ENCODE peak calls at places on chromosomes 6 and 20, in seven cellular contexts. F, G, M, N, J, L and R are unnamed samples.

GRCh38 chr6:26187981-26188635 is 100.9 kb downstream of the HFE start:
- DNase-seq in J (no peak), N (peak; percentile 55), M (peak; percentile 40), F (no peak), L (peak; percentile 81), G (no peak), R (no peak)

GRCh38 chr6:136640132-136640915 is 90.1 kb upstream of the MAP7 start:
- DNase-seq in J (no peak), M (no peak), L (no peak), G (peak; percentile 29), F (no peak), N (no peak), R (no peak)

GRCh38 chr6:83536034-83536646 is 23.8 kb downstream of the PRSS35 start:
- DNase-seq in M (peak; percentile 35), F (no peak), L (peak; percentile 70), N (no peak), J (peak; percentile 34), G (peak; percentile 48), R (no peak)

GRCh38 chr6:150631283-150631981 is 31.7 kb downstream of the PLEKHG1 start:
- DNase-seq in L (peak; percentile 46), G (no peak), J (no peak), M (no peak), N (no peak), F (no peak), R (no peak)

GRCh38 chr20:33719277-33719988 is 677 bp downstream of the PXMP4 start:
- DNase-seq in M (no peak), G (no peak), N (no peak), L (no peak), F (no peak), J (no peak), R (no peak)

GRCh38 chr6:52155791-52156576 is 30.2 kb upstream of the IL17A start:
- DNase-seq in F (peak; percentile 52), J (no peak), N (no peak), M (no peak), G (no peak), L (no peak), R (no peak)

GRCh38 chr6:43963203-43963602 is 164.0 kb downstream of the MRPL14 start:
- DNase-seq in L (no peak), G (no peak), N (no peak), F (no peak), M (no peak), J (no peak), R (no peak)

GRCh38 chr20:24670981-24671380 is 201.6 kb downstream of the SYNDIG1 start:
- DNase-seq in N (no peak), L (no peak), G (no peak), J (no peak), F (no peak), M (no peak), R (no peak)

GRCh38 chr6:71457883-71458282 is 169.3 kb downstream of the OGFRL1 start:
- DNase-seq in J (no peak), F (no peak), G (no peak), N (no peak), L (peak; percentile 80), M (no peak), R (no peak)

GRCh38 chr6:143677891-143678737 is at the start of gene PHACTR2:
- DNase-seq in G (peak; percentile 85), L (no peak), J (peak; percentile 24), M (peak; percentile 40), F (peak; percentile 63), N (no peak), R (no peak)

GRCh38 chr6:155123520-155123919 is 128.4 kb downstream of the TIAM2 start:
- DNase-seq in L (no peak), N (no peak), M (no peak), G (no peak), J (no peak), F (no peak), R (no peak)

GRCh38 chr6:5559651-5560050 is 298.3 kb downstream of the FARS2 start:
- DNase-seq in G (no peak), J (no peak), L (no peak), N (no peak), F (no peak), M (no peak), R (no peak)

GRCh38 chr20:63973636-63974401 is 4.1 kb upstream of the ZNF512B start:
- DNase-seq in J (peak; percentile 79), G (peak; percentile 94), F (peak; percentile 66), L (peak; percentile 79), M (peak; percentile 86), N (peak; percentile 22), R (no peak)

GRCh38 chr6:27847706-27848105 is 64.5 kb downstream of the OR2B2 start:
- DNase-seq in M (no peak), J (no peak), N (no peak), G (no peak), F (no peak), L (no peak), R (no peak)

GRCh38 chr6:105304366-105304765 is 98.5 kb downstream of the PREP start:
- DNase-seq in F (no peak), N (no peak), M (no peak), L (no peak), G (no peak), J (no peak), R (no peak)

GRCh38 chr6:170173416-170173990 is 117.4 kb downstream of the DLL1 start:
- DNase-seq in N (no peak), J (no peak), F (no peak), L (no peak), G (no peak), M (no peak), R (no peak)

GRCh38 chr20:18750735-18751134 is 62.8 kb upstream of the SCP2D1 start:
- DNase-seq in J (no peak), N (peak; percentile 54), F (no peak), G (no peak), M (no peak), L (no peak), R (no peak)

GRCh38 chr6:79536615-79536968 is 638 bp downstream of the LCA5 start:
- DNase-seq in L (peak; percentile 4), N (no peak), M (no peak), G (peak; percentile 12), F (no peak), J (no peak), R (no peak)

GRCh38 chr6:2738373-2738979 is 12.2 kb downstream of the MYLK4 start:
- DNase-seq in G (peak; percentile 68), L (peak; percentile 71), N (peak; percentile 61), M (peak; percentile 56), J (peak; percentile 39), F (peak; percentile 60), R (no peak)

GRCh38 chr6:6834356-6835342 is 246.1 kb downstream of the LY86 start:
- DNase-seq in M (no peak), J (no peak), G (no peak), N (peak; percentile 77), F (no peak), L (peak; percentile 62), R (no peak)

GRCh38 chr6:38387994-38388393 is 251.7 kb downstream of the BTBD9 start:
- DNase-seq in M (no peak), L (no peak), G (no peak), F (no peak), N (no peak), J (no peak), R (no peak)

GRCh38 chr20:38918172-38918571 is 8.0 kb upstream of the FAM83D start:
- DNase-seq in F (no peak), G (no peak), N (no peak), J (no peak), L (no peak), M (no peak), R (no peak)

GRCh38 chr6:35305117-35305516 is 7.5 kb downstream of the DEF6 start:
- DNase-seq in M (no peak), F (no peak), J (no peak), N (no peak), L (peak; percentile 37), G (no peak), R (no peak)

GRCh38 chr20:8788275-8788674 is 280.6 kb upstream of the PLCB4 start:
- DNase-seq in M (no peak), J (no peak), L (no peak), N (no peak), F (no peak), G (no peak), R (no peak)

GRCh38 chr6:6699741-6700367 is 111.3 kb downstream of the LY86 start:
- DNase-seq in F (no peak), J (no peak), G (peak; percentile 90), L (peak; percentile 74), M (no peak), N (peak; percentile 98), R (no peak)

GRCh38 chr6:85418059-85418458 is 31.8 kb upstream of the NT5E start:
- DNase-seq in F (no peak), N (no peak), J (no peak), L (no peak), M (no peak), G (peak; percentile 44), R (no peak)

GRCh38 chr6:125586605-125587004 is 162.8 kb upstream of the HEY2 start:
- DNase-seq in M (no peak), F (no peak), N (no peak), J (no peak), G (no peak), L (no peak), R (no peak)

GRCh38 chr6:44232676-44233559 is 9.5 kb downstream of the SLC29A1 start:
- DNase-seq in G (no peak), M (no peak), N (no peak), J (no peak), F (no peak), L (no peak), R (no peak)

GRCh38 chr20:36085686-36086267 is 68.8 kb upstream of the EPB41L1 start:
- DNase-seq in M (no peak), L (no peak), J (no peak), F (no peak), N (no peak), G (peak; percentile 60), R (no peak)

GRCh38 chr6:38522322-38522721 is 117.4 kb downstream of the BTBD9 start:
- DNase-seq in J (no peak), N (no peak), M (no peak), L (no peak), G (peak; percentile 58), F (no peak), R (no peak)

GRCh38 chr6:139925894-139926641 is 551.6 kb upstream of the CITED2 start:
- DNase-seq in F (no peak), G (no peak), L (no peak), N (no peak), M (no peak), J (no peak), R (no peak)

GRCh38 chr6:72386324-72386723 is 235.5 kb upstream of the KCNQ5 start:
- DNase-seq in M (no peak), F (no peak), N (no peak), J (no peak), G (no peak), L (no peak), R (no peak)

GRCh38 chr6:71336901-71337300 is 48.3 kb downstream of the OGFRL1 start:
- DNase-seq in N (no peak), G (no peak), L (no peak), J (no peak), F (no peak), M (no peak), R (no peak)

GRCh38 chr20:51678041-51678697 is 90.0 kb downstream of the ATP9A start:
- DNase-seq in N (no peak), L (no peak), M (no peak), F (no peak), G (peak; percentile 25), J (no peak), R (no peak)

GRCh38 chr20:17992224-17992637 is 23.4 kb downstream of the MGME1 start:
- DNase-seq in G (no peak), F (no peak), M (no peak), N (no peak), J (no peak), L (no peak), R (no peak)